ENCODE peak calls at places on chromosomes 2 and 18, in six cellular contexts. V is kidney epithelial cell, D is DND-41, K is fibroblast of mammary gland, Q is GM03348, E is left lobe of liver. I is an unnamed sample.

GRCh38 chr2:65161551-65162100 is 31.7 kb upstream of the RAB1A start:
- DNase-seq in V (no peak), D (no peak), K (no peak), Q (no peak), E (no peak), I (no peak)

GRCh38 chr2:18404708-18405107 is 155.7 kb downstream of the RDH14 start:
- DNase-seq in V (no peak), D (no peak), K (no peak), Q (no peak), E (no peak), I (no peak)

GRCh38 chr2:86223098-86223681 is 23.9 kb downstream of the MRPL35 start:
- DNase-seq in V (no peak), D (no peak), K (peak), Q (peak), E (peak), I (no peak)

GRCh38 chr18:26919656-26920055 is 54.1 kb upstream of the AQP4 start:
- DNase-seq in V (peak), D (no peak), K (no peak), Q (no peak), E (no peak), I (no peak)

GRCh38 chr2:26298638-26299393 is 47.1 kb upstream of the SELENOI start:
- DNase-seq in V (no peak), D (peak), K (peak), Q (peak), E (peak), I (peak)

GRCh38 chr2:171547256-171547655 is 25.0 kb downstream of the CYBRD1 start:
- DNase-seq in V (no peak), D (no peak), K (no peak), Q (no peak), E (no peak), I (no peak)

GRCh38 chr2:3789246-3789645 is 85.9 kb downstream of the DCDC2C start:
- DNase-seq in V (no peak), D (no peak), K (peak), Q (peak), E (no peak), I (no peak)

GRCh38 chr2:236715077-236715476 is 145.5 kb downstream of the ACKR3 start:
- DNase-seq in V (no peak), D (no peak), K (no peak), Q (no peak), E (no peak), I (no peak)

GRCh38 chr2:229780856-229781773 is 66.8 kb upstream of the DNER start:
- DNase-seq in V (no peak), D (no peak), K (peak), Q (peak), E (no peak), I (peak)

GRCh38 chr2:159134979-159135378 is 151.5 kb downstream of the WDSUB1 start:
- DNase-seq in V (no peak), D (no peak), K (no peak), Q (no peak), E (no peak), I (no peak)

GRCh38 chr18:8706545-8706980 is 1.2 kb downstream of the MTCL1 start:
- DNase-seq in V (no peak), D (no peak), K (no peak), Q (peak), E (no peak), I (no peak)

GRCh38 chr2:102166189-102166845 is 20.5 kb upstream of the IL1RL2 start:
- DNase-seq in V (no peak), D (no peak), K (peak), Q (peak), E (no peak), I (peak)

GRCh38 chr18:61096231-61096630 is 237.0 kb upstream of the CDH20 start:
- DNase-seq in V (peak), D (no peak), K (no peak), Q (no peak), E (no peak), I (no peak)

GRCh38 chr2:186195726-186196125 is 290.3 kb upstream of the ZC3H15 start:
- DNase-seq in V (no peak), D (no peak), K (no peak), Q (no peak), E (no peak), I (no peak)

GRCh38 chr2:177692828-177693269 is 300.3 kb downstream of the AGPS start:
- DNase-seq in V (peak), D (no peak), K (peak), Q (peak), E (no peak), I (peak)